ENCODE peak calls at places on chromosome 7, in nine cellular contexts. One of them, this sample, is unnamed.

GRCh38 chr7:6159097-6159483 is 113.3 kb downstream of the CYTH3 start:
- DNase-seq in NCI-H2029 treated with DMSO at 0.1 percent for 48 hours: no peak
- DNase-seq in neuronal stem cell: no peak
- DNase-seq in AG04450: no peak
- DNase-seq in colonic mucosa: no peak
- DNase-seq in GM20000: no peak
- DNase-seq in stimulated activated CD8-positive, alpha-beta memory T cell treated with anti-CD3 and anti-CD28 coated beads, Interleukin-7, amount 100 ng/mL, for 1 hour: no peak
- DNase-seq in T-helper 1 cell: no peak
- DNase-seq in Right ventricle myocardium superior: no peak
- DNase-seq in this sample: no peak

GRCh38 chr7:25359471-25360059 is 131.3 kb upstream of the NPVF start:
- DNase-seq in NCI-H2029 treated with DMSO at 0.1 percent for 48 hours: peak; percentile 75
- DNase-seq in neuronal stem cell: no peak
- DNase-seq in AG04450: no peak
- DNase-seq in colonic mucosa: no peak
- DNase-seq in GM20000: no peak
- DNase-seq in stimulated activated CD8-positive, alpha-beta memory T cell treated with anti-CD3 and anti-CD28 coated beads, Interleukin-7, amount 100 ng/mL, for 1 hour: no peak
- DNase-seq in T-helper 1 cell: no peak
- DNase-seq in Right ventricle myocardium superior: no peak
- DNase-seq in this sample: no peak

GRCh38 chr7:33909312-33909711 is 4.0 kb downstream of the BMPER start:
- DNase-seq in NCI-H2029 treated with DMSO at 0.1 percent for 48 hours: no peak
- DNase-seq in neuronal stem cell: no peak
- DNase-seq in AG04450: no peak
- DNase-seq in colonic mucosa: no peak
- DNase-seq in GM20000: no peak
- DNase-seq in stimulated activated CD8-positive, alpha-beta memory T cell treated with anti-CD3 and anti-CD28 coated beads, Interleukin-7, amount 100 ng/mL, for 1 hour: no peak
- DNase-seq in T-helper 1 cell: no peak
- DNase-seq in Right ventricle myocardium superior: no peak
- DNase-seq in this sample: no peak

GRCh38 chr7:116715087-116715486 is 43.1 kb downstream of the MET start:
- DNase-seq in NCI-H2029 treated with DMSO at 0.1 percent for 48 hours: no peak
- DNase-seq in neuronal stem cell: no peak
- DNase-seq in AG04450: no peak
- DNase-seq in colonic mucosa: no peak
- DNase-seq in GM20000: no peak
- DNase-seq in stimulated activated CD8-positive, alpha-beta memory T cell treated with anti-CD3 and anti-CD28 coated beads, Interleukin-7, amount 100 ng/mL, for 1 hour: no peak
- DNase-seq in T-helper 1 cell: no peak
- DNase-seq in Right ventricle myocardium superior: no peak
- DNase-seq in this sample: no peak

GRCh38 chr7:27641576-27642230 is 21.0 kb downstream of the HIBADH start:
- DNase-seq in NCI-H2029 treated with DMSO at 0.1 percent for 48 hours: no peak
- DNase-seq in neuronal stem cell: no peak
- DNase-seq in AG04450: no peak
- DNase-seq in colonic mucosa: no peak
- DNase-seq in GM20000: no peak
- DNase-seq in stimulated activated CD8-positive, alpha-beta memory T cell treated with anti-CD3 and anti-CD28 coated beads, Interleukin-7, amount 100 ng/mL, for 1 hour: no peak
- DNase-seq in T-helper 1 cell: no peak
- DNase-seq in Right ventricle myocardium superior: no peak
- DNase-seq in this sample: peak; percentile 29

GRCh38 chr7:79722217-79722616 is 268.8 kb upstream of the MAGI2 start:
- DNase-seq in NCI-H2029 treated with DMSO at 0.1 percent for 48 hours: no peak
- DNase-seq in neuronal stem cell: no peak
- DNase-seq in AG04450: no peak
- DNase-seq in colonic mucosa: no peak
- DNase-seq in GM20000: no peak
- DNase-seq in stimulated activated CD8-positive, alpha-beta memory T cell treated with anti-CD3 and anti-CD28 coated beads, Interleukin-7, amount 100 ng/mL, for 1 hour: no peak
- DNase-seq in T-helper 1 cell: no peak
- DNase-seq in Right ventricle myocardium superior: no peak
- DNase-seq in this sample: no peak

GRCh38 chr7:2996141-2996540 is 47.5 kb downstream of the CARD11 start:
- DNase-seq in NCI-H2029 treated with DMSO at 0.1 percent for 48 hours: no peak
- DNase-seq in neuronal stem cell: no peak
- DNase-seq in AG04450: no peak
- DNase-seq in colonic mucosa: no peak
- DNase-seq in GM20000: no peak
- DNase-seq in stimulated activated CD8-positive, alpha-beta memory T cell treated with anti-CD3 and anti-CD28 coated beads, Interleukin-7, amount 100 ng/mL, for 1 hour: no peak
- DNase-seq in T-helper 1 cell: no peak
- DNase-seq in Right ventricle myocardium superior: no peak
- DNase-seq in this sample: no peak

GRCh38 chr7:97845622-97846203 is 26.5 kb downstream of the ASNS start:
- DNase-seq in NCI-H2029 treated with DMSO at 0.1 percent for 48 hours: peak; percentile 31
- DNase-seq in neuronal stem cell: peak; percentile 5
- DNase-seq in AG04450: no peak
- DNase-seq in colonic mucosa: no peak
- DNase-seq in GM20000: peak; percentile 43
- DNase-seq in stimulated activated CD8-positive, alpha-beta memory T cell treated with anti-CD3 and anti-CD28 coated beads, Interleukin-7, amount 100 ng/mL, for 1 hour: no peak
- DNase-seq in T-helper 1 cell: peak; percentile 7
- DNase-seq in Right ventricle myocardium superior: no peak
- DNase-seq in this sample: peak; percentile 17

GRCh38 chr7:20826243-20826642 is 39.6 kb upstream of the SP8 start:
- DNase-seq in NCI-H2029 treated with DMSO at 0.1 percent for 48 hours: no peak
- DNase-seq in neuronal stem cell: no peak
- DNase-seq in AG04450: no peak
- DNase-seq in colonic mucosa: no peak
- DNase-seq in GM20000: no peak
- DNase-seq in stimulated activated CD8-positive, alpha-beta memory T cell treated with anti-CD3 and anti-CD28 coated beads, Interleukin-7, amount 100 ng/mL, for 1 hour: no peak
- DNase-seq in T-helper 1 cell: no peak
- DNase-seq in Right ventricle myocardium superior: no peak
- DNase-seq in this sample: no peak

GRCh38 chr7:139768249-139768824 is 9.5 kb downstream of the HIPK2 start:
- DNase-seq in NCI-H2029 treated with DMSO at 0.1 percent for 48 hours: no peak
- DNase-seq in neuronal stem cell: no peak
- DNase-seq in AG04450: no peak
- DNase-seq in colonic mucosa: no peak
- DNase-seq in GM20000: no peak
- DNase-seq in stimulated activated CD8-positive, alpha-beta memory T cell treated with anti-CD3 and anti-CD28 coated beads, Interleukin-7, amount 100 ng/mL, for 1 hour: no peak
- DNase-seq in T-helper 1 cell: peak; percentile 36
- DNase-seq in Right ventricle myocardium superior: no peak
- DNase-seq in this sample: no peak

GRCh38 chr7:106813705-106814305 is 51.3 kb upstream of the PIK3CG start:
- DNase-seq in NCI-H2029 treated with DMSO at 0.1 percent for 48 hours: no peak
- DNase-seq in neuronal stem cell: no peak
- DNase-seq in AG04450: no peak
- DNase-seq in colonic mucosa: no peak
- DNase-seq in GM20000: no peak
- DNase-seq in stimulated activated CD8-positive, alpha-beta memory T cell treated with anti-CD3 and anti-CD28 coated beads, Interleukin-7, amount 100 ng/mL, for 1 hour: no peak
- DNase-seq in T-helper 1 cell: no peak
- DNase-seq in Right ventricle myocardium superior: no peak
- DNase-seq in this sample: no peak

GRCh38 chr7:85840532-85840931 is 653.7 kb upstream of the SEMA3D start:
- DNase-seq in NCI-H2029 treated with DMSO at 0.1 percent for 48 hours: no peak
- DNase-seq in neuronal stem cell: no peak
- DNase-seq in AG04450: no peak
- DNase-seq in colonic mucosa: no peak
- DNase-seq in GM20000: no peak
- DNase-seq in stimulated activated CD8-positive, alpha-beta memory T cell treated with anti-CD3 and anti-CD28 coated beads, Interleukin-7, amount 100 ng/mL, for 1 hour: no peak
- DNase-seq in T-helper 1 cell: no peak
- DNase-seq in Right ventricle myocardium superior: no peak
- DNase-seq in this sample: no peak

GRCh38 chr7:30041526-30042269 is 13.5 kb downstream of the PLEKHA8 start:
- DNase-seq in NCI-H2029 treated with DMSO at 0.1 percent for 48 hours: no peak
- DNase-seq in neuronal stem cell: no peak
- DNase-seq in AG04450: no peak
- DNase-seq in colonic mucosa: no peak
- DNase-seq in GM20000: no peak
- DNase-seq in stimulated activated CD8-positive, alpha-beta memory T cell treated with anti-CD3 and anti-CD28 coated beads, Interleukin-7, amount 100 ng/mL, for 1 hour: no peak
- DNase-seq in T-helper 1 cell: no peak
- DNase-seq in Right ventricle myocardium superior: no peak
- DNase-seq in this sample: no peak

GRCh38 chr7:110775046-110775445 is 315.9 kb upstream of the LRRN3 start:
- DNase-seq in NCI-H2029 treated with DMSO at 0.1 percent for 48 hours: no peak
- DNase-seq in neuronal stem cell: no peak
- DNase-seq in AG04450: peak; percentile 15
- DNase-seq in colonic mucosa: no peak
- DNase-seq in GM20000: no peak
- DNase-seq in stimulated activated CD8-positive, alpha-beta memory T cell treated with anti-CD3 and anti-CD28 coated beads, Interleukin-7, amount 100 ng/mL, for 1 hour: no peak
- DNase-seq in T-helper 1 cell: no peak
- DNase-seq in Right ventricle myocardium superior: no peak
- DNase-seq in this sample: no peak

GRCh38 chr7:52669031-52669430 is 366.4 kb upstream of the POM121L12 start:
- DNase-seq in NCI-H2029 treated with DMSO at 0.1 percent for 48 hours: no peak
- DNase-seq in neuronal stem cell: no peak
- DNase-seq in AG04450: no peak
- DNase-seq in colonic mucosa: no peak
- DNase-seq in GM20000: no peak
- DNase-seq in stimulated activated CD8-positive, alpha-beta memory T cell treated with anti-CD3 and anti-CD28 coated beads, Interleukin-7, amount 100 ng/mL, for 1 hour: no peak
- DNase-seq in T-helper 1 cell: no peak
- DNase-seq in Right ventricle myocardium superior: no peak
- DNase-seq in this sample: no peak

GRCh38 chr7:50956522-50957155 is 173.9 kb upstream of the GRB10 start:
- DNase-seq in NCI-H2029 treated with DMSO at 0.1 percent for 48 hours: no peak
- DNase-seq in neuronal stem cell: no peak
- DNase-seq in AG04450: no peak
- DNase-seq in colonic mucosa: no peak
- DNase-seq in GM20000: no peak
- DNase-seq in stimulated activated CD8-positive, alpha-beta memory T cell treated with anti-CD3 and anti-CD28 coated beads, Interleukin-7, amount 100 ng/mL, for 1 hour: no peak
- DNase-seq in T-helper 1 cell: no peak
- DNase-seq in Right ventricle myocardium superior: no peak
- DNase-seq in this sample: no peak

GRCh38 chr7:194257-194995 is 2.1 kb downstream of the FAM20C start:
- DNase-seq in NCI-H2029 treated with DMSO at 0.1 percent for 48 hours: no peak
- DNase-seq in neuronal stem cell: no peak
- DNase-seq in AG04450: no peak
- DNase-seq in colonic mucosa: peak; percentile 33
- DNase-seq in GM20000: no peak
- DNase-seq in stimulated activated CD8-positive, alpha-beta memory T cell treated with anti-CD3 and anti-CD28 coated beads, Interleukin-7, amount 100 ng/mL, for 1 hour: no peak
- DNase-seq in T-helper 1 cell: no peak
- DNase-seq in Right ventricle myocardium superior: no peak
- DNase-seq in this sample: no peak

GRCh38 chr7:116455009-116455408 is 44.5 kb upstream of the CAV2 start:
- DNase-seq in NCI-H2029 treated with DMSO at 0.1 percent for 48 hours: no peak
- DNase-seq in neuronal stem cell: no peak
- DNase-seq in AG04450: no peak
- DNase-seq in colonic mucosa: no peak
- DNase-seq in GM20000: no peak
- DNase-seq in stimulated activated CD8-positive, alpha-beta memory T cell treated with anti-CD3 and anti-CD28 coated beads, Interleukin-7, amount 100 ng/mL, for 1 hour: no peak
- DNase-seq in T-helper 1 cell: no peak
- DNase-seq in Right ventricle myocardium superior: no peak
- DNase-seq in this sample: no peak

GRCh38 chr7:140484951-140485350 is 5.6 kb upstream of the MKRN1 start:
- DNase-seq in NCI-H2029 treated with DMSO at 0.1 percent for 48 hours: no peak
- DNase-seq in neuronal stem cell: no peak
- DNase-seq in AG04450: no peak
- DNase-seq in colonic mucosa: no peak
- DNase-seq in GM20000: no peak
- DNase-seq in stimulated activated CD8-positive, alpha-beta memory T cell treated with anti-CD3 and anti-CD28 coated beads, Interleukin-7, amount 100 ng/mL, for 1 hour: no peak
- DNase-seq in T-helper 1 cell: no peak
- DNase-seq in Right ventricle myocardium superior: no peak
- DNase-seq in this sample: no peak

GRCh38 chr7:131648491-131648890 is 92.1 kb upstream of the PODXL start:
- DNase-seq in NCI-H2029 treated with DMSO at 0.1 percent for 48 hours: no peak
- DNase-seq in neuronal stem cell: no peak
- DNase-seq in AG04450: no peak
- DNase-seq in colonic mucosa: no peak
- DNase-seq in GM20000: no peak
- DNase-seq in stimulated activated CD8-positive, alpha-beta memory T cell treated with anti-CD3 and anti-CD28 coated beads, Interleukin-7, amount 100 ng/mL, for 1 hour: no peak
- DNase-seq in T-helper 1 cell: no peak
- DNase-seq in Right ventricle myocardium superior: no peak
- DNase-seq in this sample: no peak

GRCh38 chr7:132092106-132092505 is 484.2 kb downstream of the PLXNA4 start:
- DNase-seq in NCI-H2029 treated with DMSO at 0.1 percent for 48 hours: no peak
- DNase-seq in neuronal stem cell: no peak
- DNase-seq in AG04450: no peak
- DNase-seq in colonic mucosa: no peak
- DNase-seq in GM20000: no peak
- DNase-seq in stimulated activated CD8-positive, alpha-beta memory T cell treated with anti-CD3 and anti-CD28 coated beads, Interleukin-7, amount 100 ng/mL, for 1 hour: no peak
- DNase-seq in T-helper 1 cell: no peak
- DNase-seq in Right ventricle myocardium superior: no peak
- DNase-seq in this sample: no peak

GRCh38 chr7:28180031-28180363 is 598 bp downstream of the JAZF1 start:
- DNase-seq in NCI-H2029 treated with DMSO at 0.1 percent for 48 hours: no peak
- DNase-seq in neuronal stem cell: no peak
- DNase-seq in AG04450: no peak
- DNase-seq in colonic mucosa: no peak
- DNase-seq in GM20000: no peak
- DNase-seq in stimulated activated CD8-positive, alpha-beta memory T cell treated with anti-CD3 and anti-CD28 coated beads, Interleukin-7, amount 100 ng/mL, for 1 hour: no peak
- DNase-seq in T-helper 1 cell: no peak
- DNase-seq in Right ventricle myocardium superior: no peak
- DNase-seq in this sample: no peak

GRCh38 chr7:148286150-148286549 is 304.4 kb upstream of the C7orf33 start:
- DNase-seq in NCI-H2029 treated with DMSO at 0.1 percent for 48 hours: no peak
- DNase-seq in neuronal stem cell: no peak
- DNase-seq in AG04450: no peak
- DNase-seq in colonic mucosa: no peak
- DNase-seq in GM20000: no peak
- DNase-seq in stimulated activated CD8-positive, alpha-beta memory T cell treated with anti-CD3 and anti-CD28 coated beads, Interleukin-7, amount 100 ng/mL, for 1 hour: no peak
- DNase-seq in T-helper 1 cell: no peak
- DNase-seq in Right ventricle myocardium superior: no peak
- DNase-seq in this sample: no peak

GRCh38 chr7:73623798-73624668 is at the start of gene MLXIPL:
- DNase-seq in NCI-H2029 treated with DMSO at 0.1 percent for 48 hours: peak; percentile 58
- DNase-seq in neuronal stem cell: peak; percentile 83
- DNase-seq in AG04450: no peak
- DNase-seq in colonic mucosa: peak; percentile 95
- DNase-seq in GM20000: peak; percentile 71
- DNase-seq in stimulated activated CD8-positive, alpha-beta memory T cell treated with anti-CD3 and anti-CD28 coated beads, Interleukin-7, amount 100 ng/mL, for 1 hour: no peak
- DNase-seq in T-helper 1 cell: peak; percentile 50
- DNase-seq in Right ventricle myocardium superior: peak; percentile 90
- DNase-seq in this sample: peak; percentile 39

GRCh38 chr7:77799078-77799964 is 748 bp downstream of the PHTF2 start:
- DNase-seq in NCI-H2029 treated with DMSO at 0.1 percent for 48 hours: peak; percentile 9
- DNase-seq in neuronal stem cell: peak; percentile 57
- DNase-seq in AG04450: no peak
- DNase-seq in colonic mucosa: peak; percentile 53
- DNase-seq in GM20000: peak; percentile 21
- DNase-seq in stimulated activated CD8-positive, alpha-beta memory T cell treated with anti-CD3 and anti-CD28 coated beads, Interleukin-7, amount 100 ng/mL, for 1 hour: no peak
- DNase-seq in T-helper 1 cell: peak; percentile 30
- DNase-seq in Right ventricle myocardium superior: no peak
- DNase-seq in this sample: peak; percentile 39

GRCh38 chr7:30548762-30549344 is 44.2 kb upstream of the GGCT start:
- DNase-seq in NCI-H2029 treated with DMSO at 0.1 percent for 48 hours: peak; percentile 51
- DNase-seq in neuronal stem cell: peak; percentile 73
- DNase-seq in AG04450: peak; percentile 36
- DNase-seq in colonic mucosa: peak; percentile 83
- DNase-seq in GM20000: peak; percentile 44
- DNase-seq in stimulated activated CD8-positive, alpha-beta memory T cell treated with anti-CD3 and anti-CD28 coated beads, Interleukin-7, amount 100 ng/mL, for 1 hour: no peak
- DNase-seq in T-helper 1 cell: no peak
- DNase-seq in Right ventricle myocardium superior: peak; percentile 54
- DNase-seq in this sample: peak; percentile 42

GRCh38 chr7:5695037-5695708 is 86.3 kb downstream of the RNF216 start:
- DNase-seq in NCI-H2029 treated with DMSO at 0.1 percent for 48 hours: no peak
- DNase-seq in neuronal stem cell: no peak
- DNase-seq in AG04450: peak; percentile 80
- DNase-seq in colonic mucosa: no peak
- DNase-seq in GM20000: peak; percentile 61
- DNase-seq in stimulated activated CD8-positive, alpha-beta memory T cell treated with anti-CD3 and anti-CD28 coated beads, Interleukin-7, amount 100 ng/mL, for 1 hour: peak; percentile 57
- DNase-seq in T-helper 1 cell: peak; percentile 90
- DNase-seq in Right ventricle myocardium superior: peak; percentile 61
- DNase-seq in this sample: peak; percentile 94

GRCh38 chr7:13852281-13852968 is 137.0 kb downstream of the ETV1 start:
- DNase-seq in NCI-H2029 treated with DMSO at 0.1 percent for 48 hours: no peak
- DNase-seq in neuronal stem cell: no peak
- DNase-seq in AG04450: no peak
- DNase-seq in colonic mucosa: no peak
- DNase-seq in GM20000: no peak
- DNase-seq in stimulated activated CD8-positive, alpha-beta memory T cell treated with anti-CD3 and anti-CD28 coated beads, Interleukin-7, amount 100 ng/mL, for 1 hour: no peak
- DNase-seq in T-helper 1 cell: no peak
- DNase-seq in Right ventricle myocardium superior: no peak
- DNase-seq in this sample: no peak

GRCh38 chr7:90412458-90413184 is 9.4 kb downstream of the CLDN12 start:
- DNase-seq in NCI-H2029 treated with DMSO at 0.1 percent for 48 hours: peak; percentile 33
- DNase-seq in neuronal stem cell: no peak
- DNase-seq in AG04450: no peak
- DNase-seq in colonic mucosa: peak; percentile 67
- DNase-seq in GM20000: no peak
- DNase-seq in stimulated activated CD8-positive, alpha-beta memory T cell treated with anti-CD3 and anti-CD28 coated beads, Interleukin-7, amount 100 ng/mL, for 1 hour: no peak
- DNase-seq in T-helper 1 cell: peak; percentile 22
- DNase-seq in Right ventricle myocardium superior: no peak
- DNase-seq in this sample: peak; percentile 40

GRCh38 chr7:107150375-107151073 is 18.3 kb upstream of the HBP1 start:
- DNase-seq in NCI-H2029 treated with DMSO at 0.1 percent for 48 hours: peak; percentile 68
- DNase-seq in neuronal stem cell: peak; percentile 51
- DNase-seq in AG04450: peak; percentile 63
- DNase-seq in colonic mucosa: peak; percentile 81
- DNase-seq in GM20000: peak; percentile 18
- DNase-seq in stimulated activated CD8-positive, alpha-beta memory T cell treated with anti-CD3 and anti-CD28 coated beads, Interleukin-7, amount 100 ng/mL, for 1 hour: peak; percentile 72
- DNase-seq in T-helper 1 cell: peak; percentile 64
- DNase-seq in Right ventricle myocardium superior: peak; percentile 81
- DNase-seq in this sample: peak; percentile 79

GRCh38 chr7:13179011-13179574 is 491.7 kb downstream of the ARL4A start:
- DNase-seq in NCI-H2029 treated with DMSO at 0.1 percent for 48 hours: no peak
- DNase-seq in neuronal stem cell: no peak
- DNase-seq in AG04450: no peak
- DNase-seq in colonic mucosa: no peak
- DNase-seq in GM20000: no peak
- DNase-seq in stimulated activated CD8-positive, alpha-beta memory T cell treated with anti-CD3 and anti-CD28 coated beads, Interleukin-7, amount 100 ng/mL, for 1 hour: no peak
- DNase-seq in T-helper 1 cell: no peak
- DNase-seq in Right ventricle myocardium superior: no peak
- DNase-seq in this sample: peak; percentile 8